ENCODE peak calls at places on chromosomes 4 and X, in five cellular contexts. One of them, this sample, is unnamed.

GRCh38 chr4:56701644-56702043 is 20.5 kb upstream of the HOPX start:
- DNase-seq in IMR-90: no peak
- DNase-seq in neuronal stem cell: no peak
- DNase-seq in H9: no peak
- DNase-seq in trophoblast cell: no peak
- DNase-seq in this sample: no peak

GRCh38 chr4:156660470-156660869 is 311.1 kb downstream of the PDGFC start:
- DNase-seq in IMR-90: no peak
- DNase-seq in neuronal stem cell: no peak
- DNase-seq in H9: no peak
- DNase-seq in trophoblast cell: no peak
- DNase-seq in this sample: no peak

GRCh38 chr4:180947421-180947820 is 1295.8 kb upstream of the TENM3 start:
- DNase-seq in IMR-90: peak; percentile 44
- DNase-seq in neuronal stem cell: no peak
- DNase-seq in H9: no peak
- DNase-seq in trophoblast cell: peak; percentile 50
- DNase-seq in this sample: no peak

GRCh38 chr4:81814909-81815539 is 343.3 kb upstream of the RASGEF1B start:
- DNase-seq in IMR-90: no peak
- DNase-seq in neuronal stem cell: no peak
- DNase-seq in H9: no peak
- DNase-seq in trophoblast cell: no peak
- DNase-seq in this sample: no peak

GRCh38 chr4:62670509-62670908 is 1470.4 kb downstream of the ADGRL3 start:
- DNase-seq in IMR-90: no peak
- DNase-seq in neuronal stem cell: no peak
- DNase-seq in H9: no peak
- DNase-seq in trophoblast cell: no peak
- DNase-seq in this sample: no peak

GRCh38 chr4:54668031-54668611 is 10.4 kb downstream of the KIT start:
- DNase-seq in IMR-90: no peak
- DNase-seq in neuronal stem cell: no peak
- DNase-seq in H9: no peak
- DNase-seq in trophoblast cell: no peak
- DNase-seq in this sample: no peak

GRCh38 chr4:159248383-159249178 is 145.7 kb downstream of the RAPGEF2 start:
- DNase-seq in IMR-90: peak; percentile 77
- DNase-seq in neuronal stem cell: no peak
- DNase-seq in H9: no peak
- DNase-seq in trophoblast cell: no peak
- DNase-seq in this sample: no peak

GRCh38 chrX:151515233-151515632 is 48.2 kb upstream of the PASD1 start:
- DNase-seq in IMR-90: no peak
- DNase-seq in neuronal stem cell: no peak
- DNase-seq in H9: no peak
- DNase-seq in trophoblast cell: no peak
- DNase-seq in this sample: no peak

GRCh38 chrX:3651272-3651671 is 62.2 kb downstream of the PRKX start:
- DNase-seq in IMR-90: peak; percentile 49
- DNase-seq in neuronal stem cell: no peak
- DNase-seq in H9: no peak
- DNase-seq in trophoblast cell: peak; percentile 52
- DNase-seq in this sample: no peak

GRCh38 chrX:27680726-27681125 is 90.6 kb downstream of the DCAF8L2 start:
- DNase-seq in IMR-90: peak; percentile 56
- DNase-seq in neuronal stem cell: no peak
- DNase-seq in H9: no peak
- DNase-seq in trophoblast cell: no peak
- DNase-seq in this sample: no peak

GRCh38 chr4:138639018-138639876 is 376.3 kb upstream of the NOCT start:
- DNase-seq in IMR-90: peak; percentile 28
- DNase-seq in neuronal stem cell: no peak
- DNase-seq in H9: no peak
- DNase-seq in trophoblast cell: no peak
- DNase-seq in this sample: no peak

GRCh38 chrX:40132751-40133150 is 35.0 kb upstream of the BCOR start:
- DNase-seq in IMR-90: peak; percentile 81
- DNase-seq in neuronal stem cell: no peak
- DNase-seq in H9: no peak
- DNase-seq in trophoblast cell: no peak
- DNase-seq in this sample: no peak

GRCh38 chr4:7971881-7972500 is 32.3 kb upstream of the AFAP1 start:
- DNase-seq in IMR-90: no peak
- DNase-seq in neuronal stem cell: no peak
- DNase-seq in H9: no peak
- DNase-seq in trophoblast cell: peak; percentile 100
- DNase-seq in this sample: no peak

GRCh38 chr4:6250235-6250983 is 19.2 kb upstream of the WFS1 start:
- DNase-seq in IMR-90: peak; percentile 59
- DNase-seq in neuronal stem cell: peak; percentile 84
- DNase-seq in H9: peak; percentile 75
- DNase-seq in trophoblast cell: peak; percentile 95
- DNase-seq in this sample: no peak

GRCh38 chr4:150782311-150782710 is 200.4 kb downstream of the MAB21L2 start:
- DNase-seq in IMR-90: peak; percentile 7
- DNase-seq in neuronal stem cell: no peak
- DNase-seq in H9: no peak
- DNase-seq in trophoblast cell: no peak
- DNase-seq in this sample: no peak

GRCh38 chr4:6225469-6225868 is 25.1 kb upstream of the JAKMIP1 start:
- DNase-seq in IMR-90: peak; percentile 12
- DNase-seq in neuronal stem cell: peak; percentile 58
- DNase-seq in H9: peak; percentile 62
- DNase-seq in trophoblast cell: peak; percentile 42
- DNase-seq in this sample: no peak

GRCh38 chrX:154411322-154411980 is at the start of gene TAFAZZIN:
- DNase-seq in IMR-90: peak; percentile 52
- DNase-seq in neuronal stem cell: peak; percentile 49
- DNase-seq in H9: peak; percentile 64
- DNase-seq in trophoblast cell: peak; percentile 59
- DNase-seq in this sample: peak; percentile 75

GRCh38 chrX:154412468-154412867 is 1.1 kb downstream of the TAFAZZIN start:
- DNase-seq in IMR-90: no peak
- DNase-seq in neuronal stem cell: no peak
- DNase-seq in H9: no peak
- DNase-seq in trophoblast cell: no peak
- DNase-seq in this sample: no peak

GRCh38 chrX:154413142-154413541 is 1.8 kb downstream of the TAFAZZIN start:
- DNase-seq in IMR-90: no peak
- DNase-seq in neuronal stem cell: no peak
- DNase-seq in H9: no peak
- DNase-seq in trophoblast cell: no peak
- DNase-seq in this sample: no peak

GRCh38 chrX:154409222-154409871 is at the start of gene DNASE1L1:
- DNase-seq in IMR-90: peak; percentile 87
- DNase-seq in neuronal stem cell: peak; percentile 69
- DNase-seq in H9: peak; percentile 97
- DNase-seq in trophoblast cell: peak; percentile 78
- DNase-seq in this sample: peak; percentile 87

GRCh38 chrX:154411981-154412340 is 622 bp downstream of the TAFAZZIN start:
- DNase-seq in IMR-90: peak; percentile 26
- DNase-seq in neuronal stem cell: no peak
- DNase-seq in H9: peak; percentile 82
- DNase-seq in trophoblast cell: peak; percentile 30
- DNase-seq in this sample: peak; percentile 78
- H3K4ac ChIP-seq in IMR-90: peak overlapping the region; percentile 57
- H3K4ac ChIP-seq in neuronal stem cell: no peak overlapping the region
- H3K4ac ChIP-seq in H9: no peak overlapping the region
- H3K4ac ChIP-seq in trophoblast cell: peak overlapping the region; percentile 72
- H3K4ac ChIP-seq in this sample: peak overlapping the region; percentile 32

GRCh38 chrX:127037179-127037578 is 217.7 kb downstream of the PRR32 start:
- DNase-seq in IMR-90: no peak
- DNase-seq in neuronal stem cell: no peak
- DNase-seq in H9: no peak
- DNase-seq in trophoblast cell: no peak
- DNase-seq in this sample: no peak
- H3K4ac ChIP-seq in IMR-90: no peak overlapping the region
- H3K4ac ChIP-seq in neuronal stem cell: no peak overlapping the region
- H3K4ac ChIP-seq in H9: no peak overlapping the region
- H3K4ac ChIP-seq in trophoblast cell: no peak overlapping the region
- H3K4ac ChIP-seq in this sample: no peak overlapping the region

DNA sequence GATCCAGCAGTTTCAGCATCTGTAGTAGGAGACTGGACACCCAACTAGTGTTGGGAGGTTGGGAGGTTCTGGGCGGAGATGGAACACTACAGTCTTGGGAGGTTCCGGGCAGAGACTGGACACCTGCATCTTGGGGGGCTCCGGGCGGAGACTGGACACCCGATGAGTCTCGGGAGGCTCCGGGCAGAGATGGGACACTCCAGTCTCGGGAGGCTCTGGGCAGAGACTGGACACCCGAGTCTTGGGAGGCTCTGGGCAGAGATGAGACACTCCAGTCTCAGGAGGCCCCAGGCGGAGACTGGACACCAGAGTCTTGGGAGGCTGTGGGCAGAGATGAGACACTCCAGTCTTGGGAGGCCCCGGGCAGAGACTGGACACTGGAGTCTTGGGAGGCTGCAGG is 29.5 kb upstream of the LANCL3 start:
- DNase-seq in IMR-90: no peak
- DNase-seq in neuronal stem cell: no peak
- DNase-seq in H9: no peak
- DNase-seq in trophoblast cell: no peak
- DNase-seq in this sample: no peak
- H3K4ac ChIP-seq in IMR-90: no peak overlapping the region
- H3K4ac ChIP-seq in neuronal stem cell: no peak overlapping the region
- H3K4ac ChIP-seq in H9: no peak overlapping the region
- H3K4ac ChIP-seq in trophoblast cell: no peak overlapping the region
- H3K4ac ChIP-seq in this sample: no peak overlapping the region

GRCh38 chr4:38641796-38642195 is 22.2 kb upstream of the KLF3 start:
- DNase-seq in IMR-90: no peak
- DNase-seq in neuronal stem cell: no peak
- DNase-seq in H9: no peak
- DNase-seq in trophoblast cell: no peak
- DNase-seq in this sample: no peak
- H3K4ac ChIP-seq in IMR-90: no peak overlapping the region
- H3K4ac ChIP-seq in neuronal stem cell: no peak overlapping the region
- H3K4ac ChIP-seq in H9: no peak overlapping the region
- H3K4ac ChIP-seq in trophoblast cell: no peak overlapping the region
- H3K4ac ChIP-seq in this sample: no peak overlapping the region

GRCh38 chrX:24024819-24025740 is 1.9 kb downstream of the KLHL15 start:
- DNase-seq in IMR-90: peak; percentile 89
- DNase-seq in neuronal stem cell: peak; percentile 66
- DNase-seq in H9: peak; percentile 87
- DNase-seq in trophoblast cell: peak; percentile 79
- DNase-seq in this sample: peak; percentile 27
- H3K4ac ChIP-seq in IMR-90: no peak overlapping the region
- H3K4ac ChIP-seq in neuronal stem cell: no peak overlapping the region
- H3K4ac ChIP-seq in H9: no peak overlapping the region
- H3K4ac ChIP-seq in trophoblast cell: no peak overlapping the region
- H3K4ac ChIP-seq in this sample: no peak overlapping the region

GRCh38 chrX:275476-275966 is 5.7 kb upstream of the PLCXD1 start:
- DNase-seq in IMR-90: no peak
- DNase-seq in neuronal stem cell: no peak
- DNase-seq in H9: no peak
- DNase-seq in trophoblast cell: no peak
- DNase-seq in this sample: peak; percentile 66
- H3K4ac ChIP-seq in IMR-90: no peak overlapping the region
- H3K4ac ChIP-seq in neuronal stem cell: peak overlapping the region; percentile 99
- H3K4ac ChIP-seq in H9: no peak overlapping the region
- H3K4ac ChIP-seq in trophoblast cell: peak overlapping the region; percentile 22
- H3K4ac ChIP-seq in this sample: peak overlapping the region; percentile 85

DNA sequence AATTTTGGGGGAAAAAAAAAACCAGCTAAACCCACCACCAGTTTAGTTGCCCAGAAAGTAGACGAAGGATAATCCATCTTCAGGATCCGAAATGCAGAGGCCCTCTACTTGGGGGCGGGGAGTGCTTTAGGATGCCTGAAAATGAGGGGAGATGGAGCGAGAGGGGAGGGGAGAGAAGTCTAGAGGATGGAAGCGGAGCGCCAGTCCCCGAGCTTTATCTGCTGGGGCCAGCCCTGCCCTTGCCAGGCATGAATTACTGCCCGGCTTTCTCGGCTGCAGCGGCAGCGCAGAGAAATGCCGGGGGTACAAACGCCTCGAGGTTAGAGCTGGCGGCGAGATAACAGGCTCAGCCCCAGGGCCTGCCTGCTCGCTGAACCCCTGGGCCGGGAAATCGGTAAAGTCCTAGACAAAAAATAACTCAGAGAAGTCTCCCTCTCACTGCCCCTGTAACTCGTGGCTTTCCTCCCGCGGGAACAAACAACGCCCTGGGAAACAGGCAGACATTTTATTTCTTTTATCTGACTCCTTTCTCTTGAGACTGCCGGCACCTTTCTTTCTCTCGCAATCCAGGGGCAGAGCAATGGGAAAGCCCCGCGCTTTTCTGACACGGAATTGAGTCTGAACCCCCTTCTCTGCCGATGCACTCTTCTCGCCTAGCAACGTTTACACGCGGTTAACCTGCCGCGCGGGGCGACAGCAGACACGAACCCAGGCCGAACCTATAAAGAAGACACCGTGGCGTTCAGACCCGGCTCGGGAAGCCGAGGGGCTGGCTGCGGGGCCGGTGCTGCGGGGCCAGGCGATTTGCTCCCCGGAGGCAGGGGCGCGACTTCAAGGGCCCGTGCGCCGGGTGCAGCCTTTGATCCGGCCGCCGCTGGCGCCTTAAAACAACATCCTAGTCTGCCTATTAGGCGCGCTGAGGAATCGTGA is 3.1 kb upstream of the MSX1 start:
- DNase-seq in IMR-90: no peak
- DNase-seq in neuronal stem cell: no peak
- DNase-seq in H9: no peak
- DNase-seq in trophoblast cell: no peak
- DNase-seq in this sample: no peak
- H3K4ac ChIP-seq in IMR-90: no peak overlapping the region
- H3K4ac ChIP-seq in neuronal stem cell: no peak overlapping the region
- H3K4ac ChIP-seq in H9: no peak overlapping the region
- H3K4ac ChIP-seq in trophoblast cell: no peak overlapping the region
- H3K4ac ChIP-seq in this sample: no peak overlapping the region

GRCh38 chr4:140252144-140252741 is 98.3 kb upstream of the MAML3 start:
- DNase-seq in IMR-90: no peak
- DNase-seq in neuronal stem cell: no peak
- DNase-seq in H9: peak; percentile 64
- DNase-seq in trophoblast cell: peak; percentile 26
- DNase-seq in this sample: no peak

GRCh38 chr4:140253556-140254027 is 99.6 kb upstream of the MAML3 start:
- DNase-seq in IMR-90: no peak
- DNase-seq in neuronal stem cell: no peak
- DNase-seq in H9: no peak
- DNase-seq in trophoblast cell: no peak
- DNase-seq in this sample: no peak

GRCh38 chr4:140250989-140251552 is 97.1 kb upstream of the MAML3 start:
- DNase-seq in IMR-90: no peak
- DNase-seq in neuronal stem cell: no peak
- DNase-seq in H9: no peak
- DNase-seq in trophoblast cell: peak; percentile 91
- DNase-seq in this sample: no peak

GRCh38 chr4:140252742-140253555 is 99.0 kb upstream of the MAML3 start:
- DNase-seq in IMR-90: peak; percentile 56
- DNase-seq in neuronal stem cell: peak; percentile 79
- DNase-seq in H9: peak; percentile 81
- DNase-seq in trophoblast cell: peak; percentile 73
- DNase-seq in this sample: no peak

DNA sequence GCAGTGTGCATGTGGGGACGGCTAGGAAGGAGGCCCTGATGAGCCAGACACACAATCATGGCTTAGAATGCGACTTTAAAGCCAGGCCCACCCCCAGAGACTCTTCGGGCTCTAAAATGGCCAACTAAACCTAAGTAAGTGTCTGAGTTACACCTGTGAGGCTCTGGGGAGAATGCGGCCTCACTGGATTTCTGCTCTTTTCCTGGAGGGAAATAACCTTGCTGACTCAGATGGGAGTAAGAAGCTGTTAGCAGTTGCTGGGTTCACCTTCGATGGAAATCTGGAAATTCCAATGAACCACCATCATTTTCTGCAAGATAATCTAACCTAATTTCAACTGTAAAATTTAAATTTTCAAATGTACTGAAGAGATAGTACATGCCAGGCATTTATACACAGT is 97.6 kb upstream of the MAML3 start:
- DNase-seq in IMR-90: no peak
- DNase-seq in neuronal stem cell: no peak
- DNase-seq in H9: no peak
- DNase-seq in trophoblast cell: peak; percentile 96
- DNase-seq in this sample: no peak
- H3K4ac ChIP-seq in IMR-90: peak overlapping the region; percentile 63
- H3K4ac ChIP-seq in neuronal stem cell: no peak overlapping the region
- H3K4ac ChIP-seq in H9: no peak overlapping the region
- H3K4ac ChIP-seq in trophoblast cell: no peak overlapping the region
- H3K4ac ChIP-seq in this sample: no peak overlapping the region